ENCODE peak calls at places on chromosome 15, in five cellular contexts. U, O, E, Z and B are unnamed samples.

GRCh38 chr15:50049871-50050270 is 69.2 kb downstream of the ATP8B4 start:
- DNase-seq in E (peak; percentile 70), U (no peak), O (no peak), Z (no peak), B (no peak)

GRCh38 chr15:26804063-26804804 is 31.4 kb upstream of the GABRB3 start:
- DNase-seq in U (no peak), O (no peak), E (no peak), Z (peak; percentile 7), B (no peak)

GRCh38 chr15:31974154-31974794 is 56.0 kb upstream of the CHRNA7 start:
- DNase-seq in Z (peak; percentile 20), O (no peak), E (no peak), U (no peak), B (no peak)

GRCh38 chr15:70142322-70143191 is 44.8 kb upstream of the TLE3 start:
- DNase-seq in O (peak; percentile 46), E (no peak), U (no peak), Z (no peak), B (peak; percentile 76)

GRCh38 chr15:40008061-40008460 is 30.9 kb downstream of the SRP14 start:
- DNase-seq in U (no peak), Z (no peak), E (no peak), O (no peak), B (no peak)

GRCh38 chr15:63532307-63532744 is 27.9 kb downstream of the USP3 start:
- DNase-seq in U (no peak), O (no peak), E (peak; percentile 41), Z (no peak), B (no peak)

GRCh38 chr15:80931721-80932609 is 57.7 kb downstream of the MESD start:
- DNase-seq in E (no peak), O (no peak), U (no peak), Z (no peak), B (no peak)

GRCh38 chr15:98901438-98901837 is 106.2 kb downstream of the PGPEP1L start:
- DNase-seq in Z (no peak), U (no peak), O (no peak), E (no peak), B (no peak)

GRCh38 chr15:66611257-66612053 is 45.7 kb upstream of the LCTL start:
- DNase-seq in E (no peak), O (peak; percentile 92), U (no peak), Z (no peak), B (peak; percentile 72)

GRCh38 chr15:76235186-76235826 is 76.0 kb downstream of the ETFA start:
- DNase-seq in Z (peak; percentile 33), U (no peak), O (no peak), E (peak; percentile 60), B (no peak)

GRCh38 chr15:31270767-31271166 is 55.9 kb upstream of the KLF13 start:
- DNase-seq in U (peak; percentile 4), O (no peak), Z (peak; percentile 76), E (no peak), B (no peak)

GRCh38 chr15:100944237-100944875 is 25.2 kb downstream of the LRRK1 start:
- DNase-seq in Z (no peak), O (no peak), E (peak; percentile 17), U (no peak), B (no peak)

GRCh38 chr15:25713736-25714537 is 149.2 kb downstream of the ATP10A start:
- DNase-seq in Z (no peak), E (no peak), U (no peak), O (no peak), B (no peak)

GRCh38 chr15:57345584-57345983 is 30.7 kb upstream of the CGNL1 start:
- DNase-seq in U (no peak), E (no peak), Z (peak; percentile 55), O (no peak), B (no peak)

GRCh38 chr15:89794627-89795241 is 18.6 kb downstream of the MESP2 start:
- DNase-seq in Z (no peak), E (peak; percentile 83), O (no peak), U (no peak), B (no peak)

GRCh38 chr15:85379403-85380131 is 836 bp upstream of the AKAP13 start:
- DNase-seq in U (peak; percentile 41), O (peak; percentile 18), E (peak; percentile 36), Z (peak; percentile 17), B (no peak)

DNA sequence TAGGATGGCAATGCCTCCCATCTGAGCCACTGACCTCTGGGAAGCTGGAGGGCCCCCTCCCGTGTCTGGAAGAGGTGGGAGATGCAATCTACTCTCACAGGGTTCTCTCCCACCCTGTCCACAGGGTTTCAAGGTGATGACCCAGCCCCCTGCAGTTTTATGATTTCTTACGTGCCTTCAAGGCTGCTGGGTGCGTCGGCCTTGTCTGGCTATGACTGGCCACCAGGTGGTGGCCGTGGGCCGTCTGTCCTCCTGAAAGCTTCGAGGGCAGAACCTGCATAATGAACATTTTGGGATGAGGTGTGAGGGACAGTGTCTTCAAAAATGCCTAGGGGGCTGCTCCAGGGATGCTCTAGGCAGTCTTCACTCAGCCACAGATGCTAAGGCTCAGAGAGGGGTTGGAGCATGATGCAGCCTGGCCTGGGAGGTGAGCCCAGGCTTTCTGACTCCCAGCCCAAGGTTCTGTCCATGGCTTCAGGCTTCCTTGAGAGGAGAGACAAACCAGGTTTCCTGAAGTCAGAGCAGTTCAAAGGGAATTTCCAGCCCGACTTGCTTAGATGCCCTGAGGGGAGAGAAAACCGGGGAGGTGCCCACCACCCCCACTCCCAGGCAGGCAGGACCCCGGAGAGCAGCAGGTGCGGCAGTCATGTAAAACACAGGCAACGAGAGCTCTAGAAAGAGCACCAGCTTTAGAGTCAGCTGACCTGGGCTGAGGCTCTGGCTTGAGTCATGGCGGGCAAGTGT is 18.7 kb downstream of the ISG20 start:
- DNase-seq in O (peak; percentile 47), Z (peak; percentile 79), U (no peak), E (peak; percentile 65), B (no peak)
- TF ChIP-seq CTCF in O (peak; percentile 72), Z (peak; percentile 93), U (peak; percentile 66), E (peak; percentile 92), B (peak; percentile 56)

GRCh38 chr15:58520936-58521292 is 89.1 kb downstream of the LIPC start:
- DNase-seq in O (no peak), Z (peak; percentile 52), E (no peak), U (no peak), B (no peak)
- H3K4me3 ChIP-seq in O (no peak overlapping the region), Z (no peak overlapping the region), E (no peak overlapping the region), U (no peak overlapping the region), B (no peak overlapping the region)

GRCh38 chr15:29613951-29614382 is 208.3 kb downstream of the TJP1 start:
- DNase-seq in O (no peak), E (no peak), Z (peak; percentile 26), U (no peak), B (no peak)
- TF ChIP-seq CTCF in O (no peak), E (no peak), Z (peak; percentile 29), U (peak; percentile 4), B (no peak)

GRCh38 chr15:28106294-28107110 is 7.4 kb upstream of the OCA2 start:
- DNase-seq in O (no peak), Z (peak; percentile 45), E (no peak), U (no peak), B (peak; percentile 65)
- H3K4me3 ChIP-seq in O (peak overlapping the region; percentile 8), Z (peak overlapping the region; percentile 61), E (peak overlapping the region; percentile 69), U (peak overlapping the region; percentile 43), B (peak overlapping the region; percentile 57)

DNA sequence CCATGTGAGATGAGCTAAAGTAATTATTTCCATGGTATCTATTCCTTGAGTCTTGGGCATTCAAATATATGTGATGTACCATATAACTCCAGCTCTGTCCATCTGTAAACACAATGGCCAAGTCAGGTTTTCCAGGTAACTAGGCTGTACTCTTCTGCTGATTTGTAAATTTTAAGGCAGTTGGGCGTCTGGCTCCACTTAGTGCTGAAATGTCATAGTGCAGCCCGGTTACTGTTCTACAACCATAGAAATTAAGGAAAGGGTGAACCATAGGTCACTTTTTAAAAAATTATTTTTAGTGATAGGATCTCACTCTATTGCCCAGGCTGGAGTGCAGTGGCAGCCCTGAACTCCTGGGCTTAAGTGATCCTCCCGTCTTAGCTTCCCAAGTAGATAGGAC is 44.7 kb upstream of the GOLM2 start:
- DNase-seq in Z (no peak), U (no peak), E (no peak), O (no peak), B (no peak)
- TF ChIP-seq CTCF in Z (peak; percentile 25), U (no peak), E (peak; percentile 6), O (no peak), B (no peak)

DNA sequence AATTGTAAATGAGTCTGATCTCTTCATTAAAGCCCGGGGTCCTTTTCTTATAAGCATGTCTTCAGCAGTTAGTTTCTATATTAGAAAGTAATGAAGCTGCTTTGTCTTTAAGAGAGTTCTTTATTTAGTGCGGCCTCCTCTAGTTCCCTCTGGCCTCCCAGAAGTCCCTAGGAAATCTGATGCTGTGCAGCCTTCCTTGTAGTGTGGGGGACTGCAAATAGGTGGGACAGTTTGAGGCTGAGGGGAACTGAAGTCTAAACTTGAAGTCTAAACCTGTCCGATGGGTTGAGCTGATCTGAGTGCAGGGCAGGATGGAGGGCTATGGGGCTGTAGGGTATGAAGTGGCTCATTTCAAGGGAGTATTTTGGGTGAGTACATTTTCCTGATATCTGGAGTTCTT is 1.4 kb downstream of the CD276 start:
- DNase-seq in Z (no peak), U (no peak), E (no peak), O (no peak), B (no peak)
- H3K4me3 ChIP-seq in Z (peak overlapping the region; percentile 96), U (no peak overlapping the region), E (peak overlapping the region; percentile 87), O (no peak overlapping the region), B (peak overlapping the region; percentile 87)

DNA sequence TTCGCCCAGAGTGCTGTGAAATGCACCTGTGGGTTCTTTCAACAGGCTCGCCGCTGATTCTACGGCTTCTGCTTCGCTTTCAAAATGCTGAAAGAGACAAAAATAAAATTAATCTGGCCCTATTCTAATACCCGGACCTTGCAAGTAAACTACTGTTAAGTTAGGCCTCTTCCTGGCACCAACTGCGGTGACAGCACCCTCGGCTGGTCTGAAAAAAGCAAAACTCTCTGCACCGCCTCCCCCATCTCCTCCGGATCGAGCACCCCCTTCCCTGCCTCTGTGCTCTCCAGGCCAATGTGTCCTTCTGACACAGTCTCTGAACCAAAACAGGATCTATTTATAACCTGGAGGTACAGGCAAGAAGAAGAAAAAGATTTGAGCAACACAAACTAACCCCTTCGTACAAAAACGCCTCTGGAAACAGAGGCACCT is 1.1 kb downstream of the ATOSA start:
- DNase-seq in U (peak; percentile 68), Z (peak; percentile 59), O (peak; percentile 83), E (peak; percentile 64), B (peak; percentile 65)
- TF ChIP-seq CTCF in U (no peak), Z (peak; percentile 21), O (no peak), E (no peak), B (peak; percentile 9)